ENCODE peak calls at places on chromosome 11, in four cellular contexts. Q is GM20000, N is transverse colon, S is DMS153. Y is an unnamed sample.

GRCh38 chr11:134746609-134747008 is 334.6 kb upstream of the B3GAT1 start:
- DNase-seq in Q (no peak), N (no peak), S (no peak), Y (no peak)

GRCh38 chr11:106001304-106002012 is 20.6 kb downstream of the MSANTD4 start:
- DNase-seq in Q (no peak), N (no peak), S (no peak), Y (no peak)

GRCh38 chr11:44604171-44604581 is 38.7 kb downstream of the CD82 start:
- DNase-seq in Q (no peak), N (no peak), S (peak), Y (no peak)

GRCh38 chr11:8086001-8086479 is 5.0 kb downstream of the TUB start:
- DNase-seq in Q (no peak), N (no peak), S (peak), Y (no peak)

GRCh38 chr11:61888043-61888442 is 3.3 kb downstream of the FADS3 start:
- DNase-seq in Q (no peak), N (peak), S (no peak), Y (peak)

GRCh38 chr11:100715163-100715792 is 28.2 kb downstream of the ARHGAP42 start:
- DNase-seq in Q (no peak), N (no peak), S (no peak), Y (no peak)

GRCh38 chr11:396511-396947 is 2.5 kb downstream of the PKP3 start:
- DNase-seq in Q (peak), N (no peak), S (no peak), Y (no peak)

GRCh38 chr11:94593030-94593429 is 25.9 kb downstream of the PIWIL4 start:
- DNase-seq in Q (no peak), N (no peak), S (no peak), Y (no peak)

GRCh38 chr11:79400717-79401330 is 40.0 kb downstream of the TENM4 start:
- DNase-seq in Q (peak), N (peak), S (peak), Y (peak)

GRCh38 chr11:5096011-5096410 is 26.6 kb downstream of the OR52E1 start:
- DNase-seq in Q (no peak), N (no peak), S (no peak), Y (no peak)

GRCh38 chr11:59857444-59858434 is 8.5 kb downstream of the TCN1 start:
- DNase-seq in Q (no peak), N (no peak), S (no peak), Y (no peak)

GRCh38 chr11:132982769-132983168 is 549.5 kb downstream of the OPCML start:
- DNase-seq in Q (no peak), N (no peak), S (no peak), Y (no peak)

GRCh38 chr11:12182650-12183511 is 72.5 kb downstream of the MICAL2 start:
- DNase-seq in Q (no peak), N (no peak), S (peak), Y (peak)

GRCh38 chr11:7442588-7443215 is 42.6 kb upstream of the OLFML1 start:
- DNase-seq in Q (peak), N (peak), S (peak), Y (peak)

GRCh38 chr11:8683115-8683807 is 669 bp downstream of the RPL27A start:
- DNase-seq in Q (no peak), N (no peak), S (no peak), Y (no peak)

GRCh38 chr11:32858731-32859130 is 29.0 kb downstream of the PRRG4 start:
- DNase-seq in Q (no peak), N (no peak), S (no peak), Y (no peak)

GRCh38 chr11:90318651-90319050 is 95.8 kb upstream of the CHORDC1 start:
- DNase-seq in Q (no peak), N (no peak), S (no peak), Y (no peak)

GRCh38 chr11:70243912-70244652 is 26.4 kb upstream of the PPFIA1 start:
- DNase-seq in Q (no peak), N (no peak), S (no peak), Y (no peak)

GRCh38 chr11:80414766-80415165 is 973.9 kb upstream of the TENM4 start:
- DNase-seq in Q (no peak), N (no peak), S (no peak), Y (peak)

GRCh38 chr11:96338910-96339703 is 3.9 kb downstream of the MAML2 start:
- DNase-seq in Q (peak), N (peak), S (no peak), Y (no peak)

GRCh38 chr11:31798057-31799035 is 12.8 kb downstream of the PAX6 start:
- DNase-seq in Q (peak), N (no peak), S (no peak), Y (no peak)

GRCh38 chr11:10978189-10978588 is 120.3 kb upstream of the ZBED5 start:
- DNase-seq in Q (no peak), N (no peak), S (no peak), Y (no peak)

GRCh38 chr11:10918698-10919097 is 60.8 kb upstream of the ZBED5 start:
- DNase-seq in Q (no peak), N (no peak), S (no peak), Y (no peak)

GRCh38 chr11:10866893-10867331 is 9.1 kb upstream of the ZBED5 start:
- DNase-seq in Q (no peak), N (no peak), S (no peak), Y (no peak)

GRCh38 chr11:79762271-79762935 is 321.6 kb upstream of the TENM4 start:
- DNase-seq in Q (no peak), N (no peak), S (no peak), Y (no peak)

GRCh38 chr11:96101146-96101545 is 177.2 kb upstream of the MTMR2 start:
- DNase-seq in Q (no peak), N (no peak), S (no peak), Y (no peak)

GRCh38 chr11:83480251-83480650 is 194.1 kb upstream of the CCDC90B start:
- DNase-seq in Q (no peak), N (no peak), S (no peak), Y (no peak)

GRCh38 chr11:77179048-77179447 is 51.0 kb downstream of the MYO7A start:
- DNase-seq in Q (no peak), N (no peak), S (no peak), Y (no peak)

GRCh38 chr11:73384871-73385692 is 8.9 kb downstream of the RELT start:
- DNase-seq in Q (peak), N (peak), S (no peak), Y (no peak)

GRCh38 chr11:66136752-66137123 is 66.7 kb downstream of the PACS1 start:
- DNase-seq in Q (no peak), N (no peak), S (no peak), Y (no peak)

GRCh38 chr11:115929618-115930129 is 425.5 kb upstream of the CADM1 start:
- DNase-seq in Q (no peak), N (no peak), S (no peak), Y (no peak)

GRCh38 chr11:104771782-104772181 is 126.5 kb downstream of the CASP12 start:
- DNase-seq in Q (no peak), N (no peak), S (peak), Y (no peak)

GRCh38 chr11:10457901-10458300 is 2.8 kb downstream of the AMPD3 start:
- DNase-seq in Q (no peak), N (no peak), S (no peak), Y (no peak)